ENCODE peak calls at places on chromosome 10, in five cellular contexts. C is astrocyte, Z is ovary, L is MM.1S, R is PC-3. Q is an unnamed sample. For H3K27me3, the result is how much of the 10 kb centered on the place peaks cover.

GRCh38 chr10:129332476-129332875 is 134.6 kb upstream of the MGMT start:
- DNase-seq in C (no peak), Z (no peak), L (no peak), R (peak), Q (no peak)

GRCh38 chr10:29849434-29849833 is 210.0 kb downstream of the JCAD start:
- DNase-seq in C (peak), Z (no peak), L (no peak), R (peak), Q (no peak)

GRCh38 chr10:8825611-8826010 is 771.1 kb downstream of the GATA3 start:
- DNase-seq in C (no peak), Z (no peak), L (no peak), R (peak), Q (peak)

GRCh38 chr10:32680803-32681557 is 235.0 kb downstream of the CCDC7 start:
- DNase-seq in C (peak), Z (no peak), L (no peak), R (no peak), Q (no peak)

GRCh38 chr10:3231951-3232730 is 59.6 kb upstream of the PITRM1 start:
- DNase-seq in C (peak), Z (no peak), L (no peak), R (no peak), Q (no peak)

GRCh38 chr10:110059965-110060364 is 52.2 kb downstream of the ADD3 start:
- DNase-seq in C (no peak), Z (no peak), L (no peak), R (no peak), Q (no peak)

GRCh38 chr10:5449823-5450222 is 37.5 kb downstream of the NET1 start:
- DNase-seq in C (peak), Z (no peak), L (no peak), R (peak), Q (peak)

GRCh38 chr10:71984126-71984797 is 20.1 kb downstream of the CHST3 start:
- DNase-seq in C (no peak), Z (no peak), L (no peak), R (no peak), Q (no peak)

GRCh38 chr10:80046629-80047441 is 31.6 kb upstream of the TMEM254 start:
- DNase-seq in C (peak), Z (peak), L (peak), R (peak), Q (peak)

GRCh38 chr10:94314913-94315545 is 47.7 kb downstream of the NOC3L start:
- DNase-seq in C (no peak), Z (no peak), L (no peak), R (no peak), Q (no peak)

GRCh38 chr10:122082616-122083477 is 93.9 kb downstream of the TACC2 start:
- DNase-seq in C (no peak), Z (no peak), L (no peak), R (no peak), Q (no peak)

GRCh38 chr10:28147706-28148105 is 148.8 kb upstream of the ODAD2 start:
- DNase-seq in C (no peak), Z (no peak), L (no peak), R (no peak), Q (no peak)

GRCh38 chr10:132883391-132883881 is 58.9 kb downstream of the CFAP46 start:
- DNase-seq in C (no peak), Z (no peak), L (no peak), R (no peak), Q (no peak)

GRCh38 chr10:19169684-19170083 is 121.1 kb downstream of the MALRD1 start:
- DNase-seq in C (peak), Z (no peak), L (no peak), R (peak), Q (peak)

GRCh38 chr10:35870665-35871310 is 228.7 kb upstream of the FZD8 start:
- DNase-seq in C (no peak), Z (no peak), L (no peak), R (no peak), Q (no peak)

GRCh38 chr10:93837783-93838677 is 55.7 kb upstream of the SLC35G1 start:
- DNase-seq in C (no peak), Z (no peak), L (no peak), R (no peak), Q (no peak)

GRCh38 chr10:88330174-88330573 is 252.9 kb downstream of the RNLS start:
- DNase-seq in C (no peak), Z (no peak), L (no peak), R (no peak), Q (no peak)

GRCh38 chr10:102358717-102359382 is 36.7 kb upstream of the NFKB2 start:
- DNase-seq in C (peak), Z (no peak), L (no peak), R (no peak), Q (no peak)

GRCh38 chr10:33331020-33331557 is 3.4 kb downstream of the NRP1 start:
- DNase-seq in C (no peak), Z (no peak), L (no peak), R (peak), Q (no peak)

GRCh38 chr10:96377816-96378294 is 19.1 kb upstream of the OPALIN start:
- DNase-seq in C (no peak), Z (peak), L (no peak), R (no peak), Q (peak)

GRCh38 chr10:93437000-93437945 is 44.9 kb downstream of the MYOF start:
- DNase-seq in C (peak), Z (peak), L (no peak), R (peak), Q (peak)

GRCh38 chr10:58991842-58992241 is 184.6 kb upstream of the PHYHIPL start:
- DNase-seq in C (no peak), Z (no peak), L (no peak), R (no peak), Q (no peak)

GRCh38 chr10:107611101-107611500 is 446.6 kb upstream of the SORCS1 start:
- DNase-seq in C (no peak), Z (no peak), L (no peak), R (peak), Q (peak)

GRCh38 chr10:79472951-79473350 is 27.5 kb upstream of the ZCCHC24 start:
- DNase-seq in C (no peak), Z (no peak), L (no peak), R (no peak), Q (no peak)

GRCh38 chr10:18204050-18204449 is 63.8 kb downstream of the CACNB2 start:
- DNase-seq in C (no peak), Z (no peak), L (no peak), R (no peak), Q (no peak)

GRCh38 chr10:14466256-14466655 is 135.5 kb upstream of the FRMD4A start:
- DNase-seq in C (peak), Z (no peak), L (no peak), R (peak), Q (peak)

GRCh38 chr10:29896053-29896452 is 163.3 kb downstream of the JCAD start:
- DNase-seq in C (peak), Z (no peak), L (no peak), R (no peak), Q (no peak)

GRCh38 chr10:47034511-47035051 is 123.4 kb downstream of the PTPN20 start:
- DNase-seq in C (no peak), Z (no peak), L (no peak), R (no peak), Q (no peak)

GRCh38 chr10:69816963-69817605 is 15.4 kb downstream of the COL13A1 start:
- DNase-seq in C (no peak), Z (no peak), L (no peak), R (no peak), Q (no peak)

GRCh38 chr10:84822926-84823325 is 494.5 kb downstream of the CCSER2 start:
- DNase-seq in C (no peak), Z (no peak), L (no peak), R (no peak), Q (no peak)

GRCh38 chr10:4514445-4515108 is 311.4 kb upstream of the AKR1E2 start:
- DNase-seq in C (no peak), Z (no peak), L (no peak), R (no peak), Q (no peak)

GRCh38 chr10:87771871-87772500 is 46.0 kb downstream of the ATAD1 start:
- DNase-seq in C (no peak), Z (no peak), L (peak), R (peak), Q (no peak)

GRCh38 chr10:117339569-117339968 is 35.7 kb downstream of the PDZD8 start:
- DNase-seq in C (no peak), Z (no peak), L (no peak), R (no peak), Q (no peak)

GRCh38 chr10:86952106-86952505 is 5.3 kb downstream of the MMRN2 start:
- DNase-seq in C (no peak), Z (no peak), L (no peak), R (no peak), Q (no peak)

GRCh38 chr10:101061814-101062230 is at the start of gene KAZALD1:
- DNase-seq in C (no peak), Z (no peak), L (no peak), R (no peak), Q (no peak)

GRCh38 chr10:113350311-113350710 is 202.5 kb upstream of the HABP2 start:
- DNase-seq in C (no peak), Z (no peak), L (no peak), R (no peak), Q (no peak)

GRCh38 chr10:111076682-111077661 is at the start of gene ADRA2A:
- DNase-seq in C (peak), Z (peak), L (peak), R (peak), Q (peak)

GRCh38 chr10:104085801-104086400 is at the start of gene COL17A1:
- DNase-seq in C (no peak), Z (no peak), L (no peak), R (peak), Q (peak)
- H3K27ac ChIP-seq in C (no peak), Z (no peak), L (no peak), R (peak), Q (peak)

GRCh38 chr10:782751-783648 is 93.5 kb upstream of the DIP2C start:
- DNase-seq in C (no peak), Z (no peak), L (no peak), R (no peak), Q (no peak)

GRCh38 chr10:785539-786214 is 96.2 kb upstream of the DIP2C start:
- DNase-seq in C (no peak), Z (no peak), L (no peak), R (no peak), Q (no peak)

GRCh38 chr10:784377-784758 is 94.9 kb upstream of the DIP2C start:
- DNase-seq in C (no peak), Z (no peak), L (no peak), R (no peak), Q (no peak)

GRCh38 chr10:786666-787512 is 97.4 kb upstream of the DIP2C start:
- DNase-seq in C (no peak), Z (no peak), L (no peak), R (no peak), Q (no peak)

DNA sequence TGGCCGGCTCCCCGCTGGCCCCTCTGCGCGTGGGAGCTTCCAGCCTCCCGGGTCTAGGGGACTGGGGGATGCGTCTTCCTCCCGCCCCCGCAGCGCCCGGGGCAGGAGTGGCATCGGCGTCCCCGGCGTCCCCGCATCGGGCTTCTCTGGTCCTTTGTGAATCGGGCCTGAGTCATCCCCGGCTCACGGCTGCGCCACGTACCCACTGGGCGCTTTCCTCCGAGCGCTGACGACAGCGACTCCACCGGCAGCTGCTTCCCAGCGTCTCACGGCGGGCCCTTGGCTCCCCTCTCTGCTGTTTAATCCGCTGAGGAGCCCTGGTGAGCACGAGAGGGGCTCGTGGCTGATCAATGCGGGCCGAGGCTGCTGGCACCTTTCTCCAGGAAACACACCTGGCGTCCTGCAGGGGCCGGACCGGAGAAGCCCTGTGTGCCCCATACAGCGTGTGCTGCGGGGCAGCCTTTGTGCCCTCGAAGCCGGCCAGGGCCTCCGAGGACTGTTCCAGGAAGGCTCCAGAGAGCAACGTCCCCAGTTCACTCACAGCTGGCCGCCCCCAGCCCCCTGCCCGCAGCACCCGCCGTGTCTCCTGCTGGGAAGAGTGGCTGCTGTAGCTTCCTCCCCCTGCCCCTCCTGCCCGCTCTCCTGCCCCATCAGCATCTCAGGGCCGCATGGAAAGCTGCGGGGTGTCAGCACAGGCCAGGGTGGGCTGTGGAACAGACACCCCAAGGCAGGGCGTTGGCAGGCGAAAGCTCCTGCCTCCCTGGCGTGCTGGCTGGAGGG is 95.5 kb upstream of the DIP2C start:
- DNase-seq in C (peak), Z (peak), L (no peak), R (peak), Q (peak)
- TF ChIP-seq CTCF in C (peak), Z (no peak), L (no peak), R (peak), Q (peak)

GRCh38 chr10:25176421-25176968 is 1.7 kb downstream of the GPR158 start:
- DNase-seq in C (no peak), Z (no peak), L (no peak), R (no peak), Q (no peak)
- H3K27me3 ChIP-seq in C (under half), Z (under half), L (under half), R (under half), Q (half or more)

GRCh38 chr10:50498465-50498864 is 125.3 kb downstream of the SGMS1 start:
- DNase-seq in C (no peak), Z (no peak), L (no peak), R (no peak), Q (no peak)

GRCh38 chr10:50503661-50504320 is 120.0 kb downstream of the SGMS1 start:
- DNase-seq in C (no peak), Z (no peak), L (no peak), R (peak), Q (peak)

GRCh38 chr10:50504389-50504788 is 119.4 kb downstream of the SGMS1 start:
- DNase-seq in C (no peak), Z (no peak), L (no peak), R (no peak), Q (no peak)

GRCh38 chr10:50501899-50502556 is 121.7 kb downstream of the SGMS1 start:
- DNase-seq in C (no peak), Z (no peak), L (peak), R (peak), Q (no peak)

GRCh38 chr10:50501478-50501877 is 122.3 kb downstream of the SGMS1 start:
- DNase-seq in C (peak), Z (no peak), L (no peak), R (peak), Q (peak)
- H3K27ac ChIP-seq in C (no peak), Z (no peak), L (peak), R (peak), Q (peak)

DNA sequence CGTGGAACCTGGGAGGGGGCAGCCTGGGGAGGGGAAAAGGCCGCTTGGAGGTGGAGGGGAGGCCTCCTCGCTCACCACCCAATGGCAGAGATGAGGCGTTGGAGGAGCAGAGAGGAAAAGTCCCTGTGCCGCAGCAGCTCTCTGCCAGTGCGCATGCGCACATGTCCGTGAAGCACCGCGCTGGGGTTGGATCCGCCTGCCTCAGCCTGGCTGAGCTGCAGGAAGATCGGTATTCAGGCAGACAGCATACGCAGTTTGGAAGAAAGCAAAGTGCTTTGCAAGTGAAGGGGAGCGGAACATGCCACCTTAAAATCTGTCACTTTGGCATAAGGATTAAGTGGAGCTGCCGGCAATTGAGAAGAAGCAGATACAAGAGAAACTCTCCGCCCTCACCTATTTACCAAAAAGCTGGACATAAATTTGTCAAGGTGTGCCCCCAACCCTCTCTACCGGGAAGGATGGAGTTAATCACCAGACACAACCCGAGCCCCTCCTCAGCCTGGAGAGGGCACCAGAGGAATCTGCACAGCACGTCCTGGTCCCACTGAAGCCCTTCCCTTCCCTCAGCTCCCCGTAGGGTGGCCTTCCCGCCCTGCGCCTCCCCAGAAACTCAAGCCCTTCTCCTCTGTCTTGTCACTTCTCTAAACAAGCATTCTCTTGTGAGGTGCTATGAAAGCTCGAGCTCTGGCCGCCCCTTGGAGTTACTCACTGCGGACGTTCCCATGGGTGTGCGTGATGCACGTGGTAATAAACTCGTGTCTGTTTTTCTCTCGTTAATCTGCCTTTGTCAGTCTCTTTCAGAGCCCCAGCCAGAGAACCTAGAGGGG is 32.2 kb upstream of the TMEM72 start:
- DNase-seq in C (peak), Z (peak), L (peak), R (peak), Q (peak)
- TF ChIP-seq CTCF in C (no peak), Z (peak), L (no peak), R (no peak), Q (peak)

GRCh38 chr10:116324227-116324950 is at the start of gene CCDC172:
- DNase-seq in C (no peak), Z (no peak), L (no peak), R (no peak), Q (no peak)
- H3K27me3 ChIP-seq in C (under half), Z (under half), L (under half), R (under half), Q (under half)

GRCh38 chr10:131638481-131639278 is 262.1 kb upstream of the PPP2R2D start:
- DNase-seq in C (no peak), Z (no peak), L (no peak), R (no peak), Q (no peak)

GRCh38 chr10:131640045-131640644 is 260.7 kb upstream of the PPP2R2D start:
- DNase-seq in C (no peak), Z (no peak), L (no peak), R (no peak), Q (no peak)

GRCh38 chr10:131641898-131642297 is 258.9 kb upstream of the PPP2R2D start:
- DNase-seq in C (no peak), Z (no peak), L (no peak), R (no peak), Q (no peak)

GRCh38 chr10:131642966-131643365 is 257.8 kb upstream of the PPP2R2D start:
- DNase-seq in C (no peak), Z (no peak), L (no peak), R (no peak), Q (no peak)

DNA sequence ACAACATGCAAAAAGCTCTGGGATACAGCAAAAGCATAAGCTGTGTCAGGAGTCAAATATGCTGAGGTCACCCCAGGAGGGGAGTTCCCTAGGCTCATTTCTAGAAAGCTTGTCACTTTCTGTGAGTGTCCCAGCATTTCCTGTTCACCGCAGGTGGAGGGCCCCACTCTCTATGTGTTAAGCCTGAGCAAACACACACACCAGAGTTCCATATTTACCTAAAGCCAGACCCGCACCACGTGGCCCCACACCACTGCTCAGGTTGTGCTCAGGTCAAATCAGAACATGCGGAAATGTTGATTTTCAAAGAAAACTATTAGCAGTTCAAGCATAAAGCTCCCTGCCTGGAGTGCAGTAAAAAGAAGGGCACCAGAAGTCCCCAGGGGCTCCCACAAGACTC is 259.6 kb upstream of the PPP2R2D start:
- DNase-seq in C (no peak), Z (no peak), L (peak), R (no peak), Q (no peak)
- H3K27ac ChIP-seq in C (no peak), Z (no peak), L (no peak), R (no peak), Q (no peak)

GRCh38 chr10:31468536-31468859 is 149.5 kb downstream of the ZEB1 start:
- DNase-seq in C (no peak), Z (no peak), L (no peak), R (no peak), Q (no peak)

GRCh38 chr10:31464552-31464951 is 145.5 kb downstream of the ZEB1 start:
- DNase-seq in C (no peak), Z (no peak), L (no peak), R (no peak), Q (no peak)

GRCh38 chr10:31466313-31466712 is 147.3 kb downstream of the ZEB1 start:
- DNase-seq in C (no peak), Z (no peak), L (no peak), R (no peak), Q (no peak)

DNA sequence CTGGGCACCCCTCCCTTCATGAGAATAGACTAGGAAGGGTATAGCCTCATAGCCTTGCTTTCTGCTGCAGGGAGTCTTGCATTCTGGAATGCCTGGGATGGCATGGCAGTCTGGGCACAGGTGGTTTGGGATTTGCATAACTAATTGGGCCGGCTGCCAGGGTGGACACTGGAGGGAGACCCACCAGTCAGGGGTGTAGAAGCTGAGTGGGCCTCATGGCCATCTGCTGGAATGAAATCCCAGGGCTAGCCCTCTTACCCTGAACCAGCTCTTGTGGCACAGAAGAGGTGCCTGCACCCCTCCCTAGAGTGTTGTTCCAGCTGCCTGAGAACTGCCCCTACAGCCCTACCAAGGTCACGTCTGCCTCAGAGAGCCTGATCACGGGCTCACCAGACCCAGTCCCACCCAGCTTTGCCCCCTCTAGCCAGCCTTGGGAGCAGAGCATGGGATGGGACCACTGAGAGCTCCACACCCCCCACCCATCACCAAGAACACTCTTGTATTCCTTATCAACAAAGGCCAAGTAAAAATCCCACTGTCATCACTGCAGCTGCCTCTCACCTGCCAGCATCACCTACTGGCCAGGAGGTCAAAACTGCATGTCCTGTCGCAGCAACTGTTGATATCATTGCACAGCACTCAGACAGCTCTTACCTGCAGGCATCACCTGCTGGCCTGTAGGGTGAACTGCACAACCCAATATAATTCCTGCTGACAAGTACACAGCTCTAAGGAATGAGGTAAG is 148.9 kb downstream of the ZEB1 start:
- DNase-seq in C (peak), Z (peak), L (peak), R (peak), Q (peak)
- TF ChIP-seq CTCF in C (peak), Z (no peak), L (peak), R (peak), Q (peak)